ENCODE peak calls at places on chromosomes 13 and 19, in eight cellular contexts. N, P, D, W, Q, X, L and Y are unnamed samples.

GRCh38 chr13:26061947-26062346 is 10.1 kb upstream of the SHISA2 start:
- DNase-seq in N (peak; percentile 91), P (peak; percentile 56), D (peak; percentile 53), W (no peak), Q (no peak), X (no peak), L (no peak), Y (no peak)

GRCh38 chr19:53988981-53989380 is 2.5 kb upstream of the CACNG6 start:
- DNase-seq in N (no peak), P (no peak), D (no peak), W (no peak), Q (no peak), X (no peak), L (no peak), Y (no peak)

GRCh38 chr19:927044-927706 is 1.3 kb downstream of the ARID3A start:
- DNase-seq in N (no peak), P (peak; percentile 42), D (peak; percentile 60), W (no peak), Q (no peak), X (no peak), L (peak; percentile 54), Y (no peak)

GRCh38 chr13:99988469-99989375 is 7.1 kb downstream of the ZIC2 start:
- DNase-seq in N (no peak), P (no peak), D (no peak), W (no peak), Q (no peak), X (no peak), L (no peak), Y (no peak)

GRCh38 chr19:29798783-29799182 is 13.0 kb upstream of the CCNE1 start:
- DNase-seq in N (no peak), P (peak; percentile 32), D (peak; percentile 17), W (no peak), Q (peak; percentile 43), X (no peak), L (no peak), Y (peak; percentile 29)

GRCh38 chr19:4589579-4590410 is 30.3 kb upstream of the SEMA6B start:
- DNase-seq in N (no peak), P (peak; percentile 20), D (no peak), W (no peak), Q (no peak), X (no peak), L (peak; percentile 47), Y (no peak)

GRCh38 chr19:38629568-38629967 is 10.6 kb downstream of the EIF3K start:
- DNase-seq in N (no peak), P (no peak), D (no peak), W (no peak), Q (no peak), X (no peak), L (no peak), Y (no peak)

GRCh38 chr19:16893686-16893990 is 4.8 kb downstream of the F2RL3 start:
- DNase-seq in N (no peak), P (no peak), D (no peak), W (no peak), Q (no peak), X (no peak), L (no peak), Y (no peak)

GRCh38 chr13:34310539-34310938 is 492.6 kb downstream of the RFC3 start:
- DNase-seq in N (no peak), P (no peak), D (no peak), W (no peak), Q (no peak), X (no peak), L (no peak), Y (no peak)

GRCh38 chr19:54105796-54106195 is 3.1 kb downstream of the NDUFA3 start:
- DNase-seq in N (no peak), P (no peak), D (no peak), W (no peak), Q (no peak), X (no peak), L (no peak), Y (no peak)

GRCh38 chr19:13042443-13043130 is 47.3 kb downstream of the NFIX start:
- DNase-seq in N (no peak), P (peak; percentile 59), D (peak; percentile 52), W (no peak), Q (no peak), X (no peak), L (no peak), Y (no peak)

GRCh38 chr19:28359819-28360414 is 853.0 kb downstream of the UQCRFS1 start:
- DNase-seq in N (no peak), P (no peak), D (no peak), W (no peak), Q (no peak), X (no peak), L (no peak), Y (no peak)

GRCh38 chr13:41645313-41645712 is 188.0 kb downstream of the RGCC start:
- DNase-seq in N (peak; percentile 31), P (peak; percentile 91), D (peak; percentile 94), W (no peak), Q (peak; percentile 91), X (no peak), L (no peak), Y (peak; percentile 81)

GRCh38 chr19:46852830-46853229 is 2.2 kb upstream of the AP2S1 start:
- DNase-seq in N (no peak), P (no peak), D (no peak), W (no peak), Q (no peak), X (no peak), L (no peak), Y (no peak)

GRCh38 chr19:7933828-7934725 is 8.1 kb upstream of the CTXN1 start:
- DNase-seq in N (no peak), P (no peak), D (no peak), W (no peak), Q (no peak), X (no peak), L (no peak), Y (no peak)

GRCh38 chr13:76795701-76796695 is 90.2 kb downstream of the KCTD12 start:
- DNase-seq in N (no peak), P (peak; percentile 10), D (peak; percentile 29), W (no peak), Q (no peak), X (no peak), L (no peak), Y (no peak)

GRCh38 chr19:13212759-13213330 is 62.6 kb downstream of the IER2 start:
- DNase-seq in N (no peak), P (peak; percentile 61), D (peak; percentile 66), W (peak; percentile 55), Q (no peak), X (peak; percentile 70), L (peak; percentile 54), Y (no peak)

GRCh38 chr13:67943116-67943515 is 713.0 kb upstream of the PCDH9 start:
- DNase-seq in N (no peak), P (no peak), D (no peak), W (no peak), Q (no peak), X (no peak), L (no peak), Y (no peak)

GRCh38 chr13:101292711-101293110 is 123.6 kb downstream of the NALCN start:
- DNase-seq in N (no peak), P (peak; percentile 38), D (no peak), W (no peak), Q (no peak), X (no peak), L (no peak), Y (no peak)

GRCh38 chr19:23777216-23777615 is 18.5 kb upstream of the ZNF681 start:
- DNase-seq in N (no peak), P (no peak), D (no peak), W (no peak), Q (no peak), X (no peak), L (no peak), Y (no peak)

GRCh38 chr13:18714889-18715288 is 466.7 kb downstream of the TUBA3C start:
- DNase-seq in N (no peak), P (no peak), D (no peak), W (no peak), Q (no peak), X (no peak), L (no peak), Y (no peak)

GRCh38 chr19:56705939-56706338 is 34.4 kb upstream of the ZNF835 start:
- DNase-seq in N (no peak), P (no peak), D (no peak), W (no peak), Q (no peak), X (no peak), L (no peak), Y (no peak)

GRCh38 chr13:113456116-113456702 is 2.9 kb upstream of the ADPRHL1 start:
- DNase-seq in N (no peak), P (no peak), D (no peak), W (no peak), Q (no peak), X (no peak), L (no peak), Y (no peak)

GRCh38 chr19:55460670-55461258 is 678 bp downstream of the ISOC2 start:
- DNase-seq in N (no peak), P (peak; percentile 82), D (peak; percentile 92), W (no peak), Q (peak; percentile 45), X (no peak), L (peak; percentile 55), Y (peak; percentile 71)

GRCh38 chr13:83449666-83450395 is 432.4 kb downstream of the SLITRK1 start:
- DNase-seq in N (no peak), P (peak; percentile 88), D (peak; percentile 50), W (no peak), Q (peak; percentile 27), X (no peak), L (no peak), Y (peak; percentile 3)

GRCh38 chr19:4369888-4370260 is 26.5 kb downstream of the MPND start:
- DNase-seq in N (no peak), P (no peak), D (no peak), W (peak; percentile 48), Q (no peak), X (peak; percentile 58), L (peak; percentile 36), Y (no peak)

GRCh38 chr13:78820541-78820940 is 161.6 kb upstream of the OBI1 start:
- DNase-seq in N (no peak), P (no peak), D (no peak), W (no peak), Q (no peak), X (no peak), L (no peak), Y (no peak)

GRCh38 chr19:1106841-1107654 is 3.3 kb downstream of the GPX4 start:
- DNase-seq in N (no peak), P (peak; percentile 56), D (peak; percentile 65), W (no peak), Q (no peak), X (no peak), L (no peak), Y (no peak)

GRCh38 chr13:113592571-113592970 is 8.0 kb downstream of the TFDP1 start:
- DNase-seq in N (no peak), P (peak; percentile 13), D (no peak), W (no peak), Q (no peak), X (no peak), L (no peak), Y (no peak)

GRCh38 chr19:15836595-15837398 is 21.3 kb upstream of the OR10H1 start:
- DNase-seq in N (peak; percentile 81), P (peak; percentile 96), D (peak; percentile 91), W (peak; percentile 88), Q (peak; percentile 60), X (peak; percentile 94), L (no peak), Y (peak; percentile 85)

GRCh38 chr13:103531278-103531677 is 465.1 kb upstream of the SLC10A2 start:
- DNase-seq in N (no peak), P (no peak), D (no peak), W (no peak), Q (no peak), X (no peak), L (no peak), Y (no peak)

GRCh38 chr19:15866646-15867045 is 31.2 kb downstream of the CYP4F2 start:
- DNase-seq in N (no peak), P (no peak), D (no peak), W (no peak), Q (no peak), X (no peak), L (no peak), Y (no peak)

GRCh38 chr19:48190288-48191284 is 20.1 kb downstream of the ZSWIM9 start:
- DNase-seq in N (peak; percentile 56), P (peak; percentile 9), D (peak; percentile 65), W (peak; percentile 37), Q (no peak), X (peak; percentile 45), L (peak; percentile 44), Y (no peak)

GRCh38 chr13:113828282-113828825 is 35.5 kb downstream of the GAS6 start:
- DNase-seq in N (no peak), P (no peak), D (no peak), W (no peak), Q (no peak), X (no peak), L (no peak), Y (no peak)